ENCODE peak calls at places on chromosomes 7 and 10, in five cellular contexts. U is fibroblast of pulmonary artery, M is EL, T is A549, D is mesenchymal stem cell. V is an unnamed sample.

GRCh38 chr7:7668708-7669107 is 28.2 kb downstream of the UMAD1 start:
- DNase-seq in U (no peak), M (no peak), T (no peak), D (no peak), V (no peak)

GRCh38 chr7:121313793-121314676 is 14.8 kb upstream of the WNT16 start:
- DNase-seq in U (peak), M (no peak), T (no peak), D (no peak), V (no peak)

GRCh38 chr10:42988069-42988468 is 88.8 kb upstream of the RET start:
- DNase-seq in U (no peak), M (no peak), T (no peak), D (no peak), V (no peak)

GRCh38 chr7:74525881-74526280 is 72.2 kb downstream of the GTF2IRD1 start:
- DNase-seq in U (no peak), M (no peak), T (no peak), D (no peak), V (no peak)

GRCh38 chr10:102120987-102121738 is 995 bp upstream of the LDB1 start:
- DNase-seq in U (peak), M (peak), T (no peak), D (peak), V (peak)

GRCh38 chr7:8380130-8380529 is 53.3 kb upstream of the NXPH1 start:
- DNase-seq in U (no peak), M (no peak), T (no peak), D (no peak), V (no peak)

GRCh38 chr7:124489925-124490324 is 275.7 kb downstream of the GPR37 start:
- DNase-seq in U (no peak), M (no peak), T (peak), D (no peak), V (no peak)

GRCh38 chr7:158549176-158549833 is 38.3 kb downstream of the PTPRN2 start:
- DNase-seq in U (peak), M (no peak), T (no peak), D (no peak), V (no peak)

GRCh38 chr7:158541330-158542010 is 46.2 kb downstream of the PTPRN2 start:
- DNase-seq in U (no peak), M (no peak), T (no peak), D (no peak), V (no peak)

GRCh38 chr7:74657692-74658170 is at the start of gene GTF2I:
- DNase-seq in U (no peak), M (no peak), T (no peak), D (no peak), V (no peak)

GRCh38 chr7:4158406-4158805 is 523.7 kb upstream of the FOXK1 start:
- DNase-seq in U (no peak), M (no peak), T (no peak), D (no peak), V (no peak)

GRCh38 chr7:22718200-22718711 is 8.7 kb upstream of the IL6 start:
- DNase-seq in U (peak), M (peak), T (peak), D (peak), V (peak)

GRCh38 chr10:18436902-18437301 is 214.5 kb downstream of the NSUN6 start:
- DNase-seq in U (no peak), M (no peak), T (no peak), D (no peak), V (no peak)

GRCh38 chr7:13874783-13875182 is 114.7 kb downstream of the ETV1 start:
- DNase-seq in U (peak), M (no peak), T (no peak), D (peak), V (peak)

GRCh38 chr10:62681211-62681940 is 123.1 kb upstream of the ADO start:
- DNase-seq in U (no peak), M (peak), T (no peak), D (peak), V (peak)

GRCh38 chr7:125136755-125137547 is 207.3 kb upstream of the POT1 start:
- DNase-seq in U (peak), M (no peak), T (peak), D (peak), V (peak)

GRCh38 chr10:126972622-126973414 is 67.6 kb downstream of the DOCK1 start:
- DNase-seq in U (peak), M (peak), T (peak), D (peak), V (peak)

GRCh38 chr10:101132636-101133473 is 1.8 kb downstream of the TLX1 start:
- DNase-seq in U (no peak), M (no peak), T (no peak), D (no peak), V (no peak)

GRCh38 chr10:49057481-49057880 is 57.8 kb downstream of the VSTM4 start:
- DNase-seq in U (no peak), M (no peak), T (no peak), D (no peak), V (no peak)

GRCh38 chr10:100896876-100897461 is 15.8 kb upstream of the SLF2 start:
- DNase-seq in U (no peak), M (no peak), T (peak), D (peak), V (no peak)

GRCh38 chr7:99733448-99733847 is 1.5 kb downstream of the CYP3A7 start:
- DNase-seq in U (no peak), M (peak), T (peak), D (no peak), V (no peak)

GRCh38 chr7:74051629-74052410 is 23.8 kb downstream of the ELN start:
- DNase-seq in U (peak), M (peak), T (peak), D (peak), V (no peak)

V was measured in amniotic epithelial cell.